ENCODE peak calls at places on chromosomes 13 and 19, in six cellular contexts. Z, K, Q, T, I and D are unnamed samples.

GRCh38 chr13:62933809-62934208 is 1518.2 kb upstream of the PCDH20 start:
- DNase-seq in T (no peak), Q (no peak), I (no peak), Z (no peak), K (no peak), D (no peak)

GRCh38 chr19:2305974-2306806 is 1.8 kb downstream of the LINGO3 start:
- DNase-seq in T (no peak), I (no peak), K (no peak), Q (no peak), Z (no peak), D (no peak)

GRCh38 chr19:12913011-12913561 is 6.0 kb downstream of the SYCE2 start:
- DNase-seq in K (peak), I (peak), Q (no peak), T (peak), Z (no peak), D (no peak)

GRCh38 chr19:18657590-18658365 is 20.9 kb downstream of the KLHL26 start:
- DNase-seq in Q (no peak), I (no peak), K (peak), Z (peak), T (no peak), D (peak)

GRCh38 chr13:72163671-72164070 is 296.7 kb upstream of the DACH1 start:
- DNase-seq in K (no peak), I (no peak), Z (peak), Q (no peak), T (no peak), D (no peak)

GRCh38 chr19:12202250-12202649 is 39.4 kb downstream of the ZNF136 start:
- DNase-seq in K (peak), Q (no peak), I (no peak), T (no peak), Z (peak), D (no peak)

GRCh38 chr13:76707360-76707759 is 178.8 kb downstream of the KCTD12 start:
- DNase-seq in K (no peak), I (no peak), T (no peak), Q (no peak), Z (no peak), D (no peak)

GRCh38 chr13:40064723-40065122 is 409.3 kb downstream of the COG6 start:
- DNase-seq in K (no peak), Q (no peak), Z (peak), T (no peak), I (no peak), D (no peak)

GRCh38 chr19:49680473-49681351 is 3.6 kb downstream of the PRMT1 start:
- DNase-seq in K (peak), I (peak), Q (peak), T (peak), Z (peak), D (peak)

GRCh38 chr13:42876810-42877550 is 95.6 kb downstream of the FAM216B start:
- DNase-seq in Q (no peak), K (no peak), T (no peak), Z (peak), I (no peak), D (no peak)

GRCh38 chr13:24381539-24382265 is 72.3 kb downstream of the C1QTNF9 start:
- DNase-seq in Q (no peak), K (no peak), Z (no peak), I (no peak), T (no peak), D (no peak)

GRCh38 chr13:77535448-77535847 is at the start of gene SCEL:
- DNase-seq in I (no peak), K (no peak), Q (no peak), Z (no peak), T (no peak), D (no peak)